ENCODE peak calls at places on chromosomes 2 and 18, in four cellular contexts. A is AG10803, K is upper lobe of right lung, T is A673. D is an unnamed sample.

GRCh38 chr2:172955587-172955986 is 120.1 kb upstream of the MAP3K20 start:
- DNase-seq in A (no peak), T (no peak), K (no peak), D (no peak)

GRCh38 chr2:3423492-3424170 is 44.1 kb downstream of the TRAPPC12 start:
- DNase-seq in A (peak), T (peak), K (peak), D (peak)

GRCh38 chr18:48711651-48712486 is 173.0 kb downstream of the CTIF start:
- DNase-seq in K (no peak), A (peak), T (peak), D (peak)

GRCh38 chr2:196987654-196988364 is 61.3 kb upstream of the PGAP1 start:
- DNase-seq in T (peak), K (no peak), A (peak), D (peak)

GRCh38 chr2:63438171-63438570 is 150.1 kb downstream of the WDPCP start:
- DNase-seq in T (no peak), A (no peak), K (no peak), D (no peak)

GRCh38 chr2:234494361-234495075 is 2.4 kb downstream of the ARL4C start:
- DNase-seq in T (no peak), K (no peak), A (peak), D (peak)

GRCh38 chr2:102753563-102754159 is 8.2 kb upstream of the TMEM182 start:
- DNase-seq in K (no peak), A (peak), T (peak), D (peak)

GRCh38 chr2:121689356-121689755 is 40.1 kb upstream of the CLASP1 start:
- DNase-seq in K (no peak), A (peak), T (peak), D (no peak)

GRCh38 chr2:79966882-79967281 is 337.7 kb downstream of the LRRTM1 start:
- DNase-seq in A (no peak), K (no peak), T (no peak), D (no peak)

GRCh38 chr18:9102391-9103216 is at the start of gene NDUFV2:
- DNase-seq in A (peak), K (peak), T (peak), D (peak)
- H3K4me3 ChIP-seq in A (peak), K (peak), T (peak), D (peak)

DNA sequence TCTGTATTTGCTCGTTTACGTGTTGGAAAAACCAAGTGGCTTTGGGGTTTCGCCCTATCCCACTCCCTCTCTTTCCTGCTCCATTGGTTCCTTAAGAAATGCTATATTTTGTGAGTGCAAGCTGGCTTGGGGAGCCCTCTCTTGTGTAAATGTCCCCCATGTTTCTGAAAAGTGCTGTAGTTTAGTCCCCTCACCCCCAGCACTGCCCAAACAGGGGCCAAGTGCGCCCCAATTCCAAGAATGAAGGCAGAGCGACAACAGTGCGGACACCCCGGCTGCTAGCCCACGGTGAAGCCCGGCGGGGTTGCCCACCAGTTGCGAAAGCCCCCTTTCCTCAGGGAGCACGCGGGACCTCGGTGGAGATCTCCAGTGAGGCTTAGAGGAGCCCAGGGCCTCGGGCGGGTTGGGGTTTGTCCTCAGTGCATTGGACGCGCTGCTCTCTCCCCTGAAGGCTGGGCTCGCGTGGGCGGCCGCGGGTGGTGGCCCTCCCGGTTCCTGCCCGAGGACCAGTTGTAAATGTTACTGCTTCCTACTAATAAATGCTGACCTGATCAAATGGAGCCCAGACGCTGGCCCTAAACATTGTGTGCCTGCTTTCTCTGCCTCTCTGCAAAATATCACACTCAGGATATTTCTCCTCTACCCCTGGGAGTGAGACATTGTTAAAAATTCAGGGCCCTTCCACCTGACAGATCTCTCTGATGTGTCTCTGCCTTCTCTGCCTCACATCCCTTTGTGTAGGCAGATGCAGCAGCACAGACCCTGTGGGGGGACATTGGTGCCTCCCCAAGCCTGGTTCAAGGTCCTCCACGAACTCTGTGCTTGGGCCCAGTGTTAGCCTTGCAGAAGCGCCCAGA is 2.1 kb downstream of the HOXD9 start:
- DNase-seq in K (no peak), T (peak), A (no peak), D (no peak)
- H3K4me3 ChIP-seq in K (no peak), T (peak), A (no peak), D (no peak)

GRCh38 chr2:174245065-174245464 is 3.3 kb downstream of the OLA1 start:
- DNase-seq in T (no peak), K (no peak), A (no peak), D (no peak)

GRCh38 chr2:174247474-174248186 is 702 bp downstream of the OLA1 start:
- DNase-seq in A (peak), T (peak), K (no peak), D (peak)

GRCh38 chr2:174246944-174247381 is 1.4 kb downstream of the OLA1 start:
- DNase-seq in K (no peak), A (no peak), T (no peak), D (no peak)

GRCh38 chr2:174248187-174248997 is at the start of gene OLA1:
- DNase-seq in K (peak), A (peak), T (peak), D (peak)

DNA sequence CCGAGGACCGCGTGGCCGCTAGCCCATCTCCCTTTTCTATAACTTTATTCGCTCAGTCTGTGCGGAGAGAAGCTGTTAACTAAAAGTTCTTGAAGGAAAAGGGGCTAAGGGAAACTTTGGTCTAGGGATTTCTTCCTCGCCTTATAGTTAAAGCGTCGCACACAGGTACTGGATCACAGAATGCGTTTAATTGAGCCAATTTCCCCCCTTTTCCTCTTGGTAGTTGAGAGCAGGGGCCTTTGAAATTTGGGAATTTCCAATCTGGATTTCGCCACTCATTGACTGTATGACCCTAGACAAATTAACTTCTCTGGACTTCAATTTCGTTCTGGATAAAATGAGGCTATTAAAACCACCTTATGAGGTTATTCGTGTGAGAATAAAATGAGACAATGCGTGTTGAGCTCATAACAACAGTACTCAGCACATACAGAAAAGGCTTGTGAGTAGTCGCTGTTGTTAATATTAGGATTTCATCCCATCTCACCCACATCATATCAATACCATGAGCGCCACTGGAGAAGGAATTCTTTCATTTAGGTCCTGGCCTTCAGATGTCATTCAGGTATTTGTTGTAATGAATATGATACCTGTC is 763 bp upstream of the OLA1 start:
- DNase-seq in A (no peak), K (no peak), T (no peak), D (no peak)
- H3K4me3 ChIP-seq in A (peak), K (peak), T (peak), D (peak)

DNA sequence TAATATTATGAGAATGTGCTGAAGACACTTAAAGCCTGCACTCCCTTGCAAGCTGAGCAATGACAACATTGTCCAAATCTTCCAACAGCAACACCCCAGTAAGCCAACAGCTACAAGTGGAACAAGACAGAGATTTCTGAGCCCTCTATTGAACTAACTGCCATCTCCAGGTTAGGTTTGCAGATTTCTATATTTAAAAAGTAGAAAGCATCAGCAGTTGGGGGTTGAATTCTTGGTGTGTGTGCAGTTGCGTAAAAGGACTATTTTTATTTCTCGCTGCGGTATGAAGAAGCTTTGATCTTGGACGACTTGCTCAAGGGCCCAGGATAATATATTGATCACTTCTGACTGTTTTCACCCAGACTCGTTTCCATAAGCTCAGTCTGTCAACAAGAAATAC is 106.2 kb upstream of the ZFP36L2 start:
- DNase-seq in K (no peak), A (no peak), T (no peak), D (no peak)
- H3K4me3 ChIP-seq in K (no peak), A (no peak), T (no peak), D (no peak)

D was measured in OCI-LY7.